ENCODE peak calls at places on chromosomes 5 and 9, in four cellular contexts. E is stimulated activated CD4-positive, alpha-beta T cell treated with anti-CD3 and anti-CD28 coated beads, Interleukin-12 subunit alpha, Interleukin-12 subunit beta, amount 100 ng/mL, for 24 hours; H is M059J; G is endothelial cell of umbilical vein. R is an unnamed sample.

GRCh38 chr5:66224273-66224672 is 80.2 kb downstream of the SREK1 start:
- DNase-seq in H (no peak), G (no peak), E (no peak), R (no peak)

GRCh38 chr5:90153031-90153430 is 256.5 kb downstream of the CETN3 start:
- DNase-seq in G (peak), E (no peak), H (no peak), R (no peak)

GRCh38 chr9:33165263-33166151 is 1.6 kb downstream of the B4GALT1 start:
- DNase-seq in E (no peak), G (peak), H (peak), R (no peak)

GRCh38 chr5:154220625-154221024 is 30.1 kb downstream of the GALNT10 start:
- DNase-seq in G (peak), H (peak), E (no peak), R (peak)

GRCh38 chr9:15298362-15298761 is 8.7 kb downstream of the TTC39B start:
- DNase-seq in E (no peak), H (no peak), G (no peak), R (no peak)

GRCh38 chr9:6779417-6780241 is 21.9 kb downstream of the KDM4C start:
- DNase-seq in H (peak), E (no peak), G (peak), R (peak)

GRCh38 chr5:66171349-66172344 is 27.5 kb downstream of the SREK1 start:
- DNase-seq in E (peak), H (peak), G (peak), R (peak)

GRCh38 chr5:154300207-154300606 is 109.7 kb downstream of the GALNT10 start:
- DNase-seq in G (no peak), E (no peak), H (no peak), R (no peak)

GRCh38 chr5:57069115-57069835 is 104.6 kb upstream of the GPBP1 start:
- DNase-seq in G (no peak), E (no peak), H (no peak), R (no peak)

GRCh38 chr5:166117062-166117743 is 2174.2 kb upstream of the WWC1 start:
- DNase-seq in G (no peak), H (no peak), E (no peak), R (no peak)

GRCh38 chr9:101323129-101323528 is 61.7 kb downstream of the BAAT start:
- DNase-seq in E (no peak), H (no peak), G (no peak), R (no peak)

GRCh38 chr9:121748727-121749546 is 97.5 kb downstream of the DAB2IP start:
- DNase-seq in G (no peak), H (no peak), E (no peak), R (peak)

GRCh38 chr9:111866976-111867375 is 29.6 kb upstream of the UGCG start:
- DNase-seq in G (peak), E (no peak), H (peak), R (peak)

GRCh38 chr5:35860686-35861085 is 4.0 kb downstream of the IL7R start:
- DNase-seq in E (no peak), H (peak), G (no peak), R (peak)

GRCh38 chr5:135740475-135740874 is 94.0 kb upstream of the SLC25A48 start:
- DNase-seq in E (no peak), H (no peak), G (no peak), R (no peak)

GRCh38 chr5:108344103-108344822 is 37.6 kb downstream of the FBXL17 start:
- DNase-seq in E (no peak), H (no peak), G (no peak), R (no peak)

GRCh38 chr5:52657231-52657645 is 130.5 kb upstream of the ITGA1 start:
- DNase-seq in E (no peak), G (peak), H (peak), R (peak)

GRCh38 chr5:95219411-95219810 is 65.5 kb downstream of the MCTP1 start:
- DNase-seq in H (no peak), E (no peak), G (no peak), R (no peak)

GRCh38 chr9:122058707-122059106 is 34.4 kb downstream of the TTLL11 start:
- DNase-seq in E (no peak), G (no peak), H (no peak), R (no peak)

R was measured in A172.